ENCODE peak calls at places on chromosomes 3 and 15, in four cellular contexts. One of them, this sample, is unnamed.

GRCh38 chr3:183485093-183485492 is 56.7 kb upstream of the MCF2L2 start:
- DNase-seq in K562: no peak
- DNase-seq in SK-N-SH: no peak
- DNase-seq in GM12878: no peak
- DNase-seq in this sample: no peak

GRCh38 chr15:25170113-25170731 is 215.4 kb downstream of the SNRPN start:
- DNase-seq in K562: no peak
- DNase-seq in SK-N-SH: no peak
- DNase-seq in GM12878: no peak
- DNase-seq in this sample: no peak

GRCh38 chr3:140011086-140011485 is 76.1 kb downstream of the CLSTN2 start:
- DNase-seq in K562: no peak
- DNase-seq in SK-N-SH: no peak
- DNase-seq in GM12878: no peak
- DNase-seq in this sample: no peak

GRCh38 chr3:187382609-187383151 is 14.5 kb downstream of the RTP4 start:
- DNase-seq in K562: no peak
- DNase-seq in SK-N-SH: no peak
- DNase-seq in GM12878: no peak
- DNase-seq in this sample: no peak

GRCh38 chr3:115861166-115861733 is 237.9 kb downstream of the GAP43 start:
- DNase-seq in K562: no peak
- DNase-seq in SK-N-SH: no peak
- DNase-seq in GM12878: no peak
- DNase-seq in this sample: no peak

GRCh38 chr3:178454714-178455113 is 81.5 kb upstream of the KCNMB2 start:
- DNase-seq in K562: no peak
- DNase-seq in SK-N-SH: no peak
- DNase-seq in GM12878: no peak
- DNase-seq in this sample: no peak

GRCh38 chr3:152352559-152352958 is 83.8 kb downstream of the MBNL1 start:
- DNase-seq in K562: no peak
- DNase-seq in SK-N-SH: no peak
- DNase-seq in GM12878: no peak
- DNase-seq in this sample: no peak

GRCh38 chr3:168249048-168249538 is 153.4 kb upstream of the GOLIM4 start:
- DNase-seq in K562: no peak
- DNase-seq in SK-N-SH: no peak
- DNase-seq in GM12878: no peak
- DNase-seq in this sample: no peak

GRCh38 chr3:37871858-37872257 is 10.2 kb downstream of the CTDSPL start:
- DNase-seq in K562: no peak
- DNase-seq in SK-N-SH: no peak
- DNase-seq in GM12878: no peak
- DNase-seq in this sample: no peak

GRCh38 chr3:102174312-102174712 is 260.5 kb upstream of the ZPLD1 start:
- DNase-seq in K562: no peak
- DNase-seq in SK-N-SH: no peak
- DNase-seq in GM12878: no peak
- DNase-seq in this sample: no peak

GRCh38 chr15:49815506-49815905 is 194.7 kb downstream of the DTWD1 start:
- DNase-seq in K562: no peak
- DNase-seq in SK-N-SH: no peak
- DNase-seq in GM12878: no peak
- DNase-seq in this sample: no peak

GRCh38 chr3:58572013-58572633 is 5.1 kb downstream of the FAM107A start:
- DNase-seq in K562: no peak
- DNase-seq in SK-N-SH: no peak
- DNase-seq in GM12878: no peak
- DNase-seq in this sample: no peak

GRCh38 chr3:188431553-188431952 is 277.6 kb downstream of the LPP start:
- DNase-seq in K562: no peak
- DNase-seq in SK-N-SH: no peak
- DNase-seq in GM12878: no peak
- DNase-seq in this sample: no peak

GRCh38 chr3:39347586-39347876 is 18.0 kb downstream of the CCR8 start:
- DNase-seq in K562: no peak
- DNase-seq in SK-N-SH: no peak
- DNase-seq in GM12878: no peak
- DNase-seq in this sample: no peak

GRCh38 chr15:74421302-74422245 is 12.2 kb downstream of the SEMA7A start:
- DNase-seq in K562: no peak
- DNase-seq in SK-N-SH: no peak
- DNase-seq in GM12878: no peak
- DNase-seq in this sample: no peak

GRCh38 chr3:66326340-66326739 is 105.5 kb downstream of the SLC25A26 start:
- DNase-seq in K562: no peak
- DNase-seq in SK-N-SH: no peak
- DNase-seq in GM12878: no peak
- DNase-seq in this sample: no peak

GRCh38 chr15:21267231-21267630 is 173.1 kb downstream of the POTEB3 start:
- DNase-seq in K562: no peak
- DNase-seq in SK-N-SH: no peak
- DNase-seq in GM12878: no peak
- DNase-seq in this sample: no peak

GRCh38 chr3:15064299-15064834 is 748 bp downstream of the MRPS25 start:
- DNase-seq in K562: peak
- DNase-seq in SK-N-SH: peak
- DNase-seq in GM12878: no peak
- DNase-seq in this sample: peak

GRCh38 chr15:31476866-31477265 is 150.2 kb downstream of the KLF13 start:
- DNase-seq in K562: no peak
- DNase-seq in SK-N-SH: no peak
- DNase-seq in GM12878: no peak
- DNase-seq in this sample: no peak

GRCh38 chr3:69058180-69058946 is 6.2 kb upstream of the TMF1 start:
- DNase-seq in K562: no peak
- DNase-seq in SK-N-SH: no peak
- DNase-seq in GM12878: no peak
- DNase-seq in this sample: no peak

GRCh38 chr3:182644013-182644412 is 149.3 kb upstream of the ATP11B start:
- DNase-seq in K562: no peak
- DNase-seq in SK-N-SH: no peak
- DNase-seq in GM12878: no peak
- DNase-seq in this sample: no peak

GRCh38 chr3:131386429-131386926 is 4.9 kb downstream of the NUDT16 start:
- DNase-seq in K562: no peak
- DNase-seq in SK-N-SH: no peak
- DNase-seq in GM12878: no peak
- DNase-seq in this sample: no peak

GRCh38 chr3:52135332-52135731 is 18.9 kb downstream of the POC1A start:
- DNase-seq in K562: no peak
- DNase-seq in SK-N-SH: no peak
- DNase-seq in GM12878: no peak
- DNase-seq in this sample: no peak

GRCh38 chr3:173599673-173600072 is 202.1 kb downstream of the NLGN1 start:
- DNase-seq in K562: no peak
- DNase-seq in SK-N-SH: no peak
- DNase-seq in GM12878: no peak
- DNase-seq in this sample: no peak

GRCh38 chr15:84880007-84880406 is 4.5 kb upstream of the SLC28A1 start:
- DNase-seq in K562: no peak
- DNase-seq in SK-N-SH: no peak
- DNase-seq in GM12878: no peak
- DNase-seq in this sample: no peak

GRCh38 chr15:78257681-78258080 is 6.7 kb upstream of the DNAJA4 start:
- DNase-seq in K562: no peak
- DNase-seq in SK-N-SH: no peak
- DNase-seq in GM12878: no peak
- DNase-seq in this sample: no peak

GRCh38 chr3:157498374-157498773 is 4.8 kb downstream of the VEPH1 start:
- DNase-seq in K562: no peak
- DNase-seq in SK-N-SH: no peak
- DNase-seq in GM12878: no peak
- DNase-seq in this sample: no peak

GRCh38 chr15:79965836-79966630 is 5.0 kb downstream of the BCL2A1 start:
- DNase-seq in K562: no peak
- DNase-seq in SK-N-SH: no peak
- DNase-seq in GM12878: no peak
- DNase-seq in this sample: no peak

GRCh38 chr3:82568776-82569338 is 807.4 kb upstream of the GBE1 start:
- DNase-seq in K562: no peak
- DNase-seq in SK-N-SH: no peak
- DNase-seq in GM12878: no peak
- DNase-seq in this sample: no peak

GRCh38 chr3:107525101-107525953 is 2.6 kb downstream of the BBX start:
- DNase-seq in K562: no peak
- DNase-seq in SK-N-SH: peak
- DNase-seq in GM12878: no peak
- DNase-seq in this sample: no peak

GRCh38 chr3:107522510-107523360 is at the start of gene BBX:
- DNase-seq in K562: peak
- DNase-seq in SK-N-SH: peak
- DNase-seq in GM12878: peak
- DNase-seq in this sample: peak

GRCh38 chr3:107523361-107524213 is 825 bp downstream of the BBX start:
- DNase-seq in K562: peak
- DNase-seq in SK-N-SH: peak
- DNase-seq in GM12878: no peak
- DNase-seq in this sample: peak

GRCh38 chr3:107524214-107525100 is 1.7 kb downstream of the BBX start:
- DNase-seq in K562: peak
- DNase-seq in SK-N-SH: peak
- DNase-seq in GM12878: no peak
- DNase-seq in this sample: peak

DNA sequence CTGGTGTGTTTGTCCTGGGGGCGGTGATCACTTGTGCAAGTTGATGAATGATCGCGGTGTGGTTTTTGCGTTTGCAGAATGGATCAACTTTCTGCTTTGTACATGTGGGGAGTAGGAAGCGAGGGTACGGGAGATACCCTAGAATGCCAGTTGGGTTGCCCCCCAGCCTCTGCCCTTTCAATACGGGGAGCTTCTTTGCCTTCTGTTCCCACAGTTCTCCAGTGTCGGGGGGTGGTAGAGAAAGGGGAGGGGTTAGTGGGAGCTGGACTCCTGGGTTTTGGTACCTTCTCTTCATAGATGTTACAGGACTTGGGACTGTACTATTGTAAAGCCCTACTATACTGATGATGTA is 3.2 kb downstream of the BBX start:
- DNase-seq in K562: no peak
- DNase-seq in SK-N-SH: peak
- DNase-seq in GM12878: no peak
- DNase-seq in this sample: no peak
- TF ChIP-seq JUND in K562: no peak
- TF ChIP-seq JUND in SK-N-SH: no peak
- TF ChIP-seq JUND in GM12878: no peak
- TF ChIP-seq JUND in this sample: no peak

GRCh38 chr15:63894662-63894949 is 60.9 kb upstream of the HERC1 start:
- DNase-seq in K562: no peak
- DNase-seq in SK-N-SH: no peak
- DNase-seq in GM12878: no peak
- DNase-seq in this sample: no peak

GRCh38 chr15:63891079-63891762 is 57.5 kb upstream of the HERC1 start:
- DNase-seq in K562: peak
- DNase-seq in SK-N-SH: peak
- DNase-seq in GM12878: peak
- DNase-seq in this sample: peak

GRCh38 chr15:63893866-63894661 is 60.3 kb upstream of the HERC1 start:
- DNase-seq in K562: no peak
- DNase-seq in SK-N-SH: no peak
- DNase-seq in GM12878: no peak
- DNase-seq in this sample: no peak

GRCh38 chr15:63891763-63892123 is 58.0 kb upstream of the HERC1 start:
- DNase-seq in K562: no peak
- DNase-seq in SK-N-SH: no peak
- DNase-seq in GM12878: no peak
- DNase-seq in this sample: no peak

DNA sequence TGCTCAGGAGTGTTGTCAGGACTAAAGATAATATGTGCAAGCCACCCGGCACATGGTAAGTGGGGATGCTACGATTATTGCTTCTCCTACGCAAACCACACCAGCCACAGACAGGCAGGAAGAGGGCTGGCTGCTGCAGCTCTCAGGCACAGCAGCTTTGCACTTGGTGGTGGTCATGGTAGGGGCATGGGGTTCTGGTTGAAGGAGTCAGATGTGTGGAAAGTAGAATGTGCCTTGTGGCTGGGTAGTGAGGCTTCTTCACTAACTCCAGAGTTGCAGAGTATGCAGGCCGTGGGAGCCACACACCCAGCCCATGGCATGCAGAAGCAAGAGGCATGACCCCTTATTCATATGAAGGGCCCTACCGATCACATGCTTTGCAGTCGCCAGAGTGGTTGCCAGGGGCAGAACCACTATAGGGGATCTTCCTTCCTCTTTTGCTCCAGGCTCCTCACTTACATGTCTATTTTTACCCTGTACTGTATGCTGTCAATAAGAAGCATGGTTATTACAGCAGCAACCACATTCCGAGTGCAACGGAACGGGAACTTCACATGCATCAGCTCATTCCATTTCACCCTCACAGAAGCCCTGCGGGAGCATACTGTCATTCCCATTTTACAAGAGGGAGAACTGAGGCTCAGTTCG is 59.2 kb upstream of the HERC1 start:
- DNase-seq in K562: no peak
- DNase-seq in SK-N-SH: no peak
- DNase-seq in GM12878: peak
- DNase-seq in this sample: no peak
- TF ChIP-seq JUND in K562: no peak
- TF ChIP-seq JUND in SK-N-SH: no peak
- TF ChIP-seq JUND in GM12878: no peak
- TF ChIP-seq JUND in this sample: no peak

GRCh38 chr3:27507111-27507510 is 22.9 kb upstream of the SLC4A7 start:
- DNase-seq in K562: no peak
- DNase-seq in SK-N-SH: no peak
- DNase-seq in GM12878: no peak
- DNase-seq in this sample: no peak
- TF ChIP-seq JUND in K562: no peak
- TF ChIP-seq JUND in SK-N-SH: no peak
- TF ChIP-seq JUND in GM12878: no peak
- TF ChIP-seq JUND in this sample: no peak

DNA sequence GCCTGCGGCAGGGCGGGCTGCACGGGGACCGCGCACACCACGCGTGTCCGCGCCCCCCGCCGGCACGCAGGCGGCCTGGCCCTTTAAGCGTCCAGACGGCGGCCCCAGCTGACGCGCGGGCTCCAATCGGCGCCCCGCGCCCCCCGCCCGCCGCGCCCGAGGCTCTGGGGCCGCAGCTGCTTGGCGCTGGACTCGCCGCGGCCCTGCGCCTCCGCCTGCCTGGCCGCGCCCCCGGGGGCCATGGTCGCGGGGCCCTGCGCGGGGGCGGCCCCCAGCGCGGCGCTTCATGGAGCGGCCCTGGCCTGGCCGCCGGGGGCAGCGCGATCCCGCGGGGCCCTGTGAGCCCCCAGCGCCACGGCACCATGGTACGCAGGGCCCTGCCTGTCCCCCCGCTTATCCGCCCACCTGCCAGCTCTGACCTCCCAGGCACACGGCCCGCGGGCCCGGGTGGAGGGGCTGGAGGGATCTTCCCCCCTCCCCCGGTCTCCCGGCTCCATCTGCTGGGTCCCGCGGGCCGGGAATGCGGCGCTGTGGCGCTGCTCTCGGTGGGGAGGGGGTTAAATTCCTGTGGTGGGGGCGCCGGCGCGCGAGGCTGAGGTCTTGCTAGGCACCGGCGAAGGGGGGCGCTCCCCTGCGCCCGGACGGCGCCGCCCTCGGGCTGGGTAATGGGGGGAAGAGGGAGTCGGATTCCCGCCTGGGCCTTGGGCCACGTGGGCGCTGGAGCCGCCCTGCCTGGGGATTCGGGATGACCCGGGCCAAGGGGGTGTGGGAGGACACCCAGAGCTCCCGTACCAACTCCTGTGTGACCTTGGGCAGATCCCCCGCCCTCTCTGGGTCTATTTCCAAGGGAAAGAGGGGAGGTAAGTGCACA is 1.1 kb downstream of the ZBTB47 start:
- DNase-seq in K562: peak
- DNase-seq in SK-N-SH: peak
- DNase-seq in GM12878: no peak
- DNase-seq in this sample: peak
- TF ChIP-seq JUND in K562: no peak
- TF ChIP-seq JUND in SK-N-SH: no peak
- TF ChIP-seq JUND in GM12878: no peak
- TF ChIP-seq JUND in this sample: no peak